ENCODE peak calls at places on chromosomes 7 and 10, in five cellular contexts. One of them, this sample, is unnamed.

GRCh38 chr7:67361150-67361549 is 364.5 kb downstream of the TYW1 start:
- DNase-seq in GM12878: no peak
- DNase-seq in A549: no peak
- DNase-seq in HepG2: no peak
- DNase-seq in K562: no peak
- DNase-seq in this sample: no peak

GRCh38 chr10:61992683-61993629 is 91.5 kb downstream of the ARID5B start:
- DNase-seq in HepG2: no peak
- DNase-seq in A549: peak
- DNase-seq in GM12878: peak
- DNase-seq in K562: no peak
- DNase-seq in this sample: peak

GRCh38 chr10:131679926-131680325 is 220.9 kb upstream of the PPP2R2D start:
- DNase-seq in HepG2: no peak
- DNase-seq in K562: no peak
- DNase-seq in GM12878: no peak
- DNase-seq in A549: no peak
- DNase-seq in this sample: no peak

GRCh38 chr7:99928994-99929729 is at the start of gene GJC3:
- DNase-seq in A549: peak
- DNase-seq in K562: peak
- DNase-seq in GM12878: no peak
- DNase-seq in HepG2: peak
- DNase-seq in this sample: no peak

GRCh38 chr7:1691096-1691495 is 21.0 kb downstream of the ELFN1 start:
- DNase-seq in A549: no peak
- DNase-seq in HepG2: no peak
- DNase-seq in K562: no peak
- DNase-seq in GM12878: no peak
- DNase-seq in this sample: no peak

GRCh38 chr10:100882681-100883321 is 30.0 kb upstream of the SLF2 start:
- DNase-seq in K562: no peak
- DNase-seq in GM12878: no peak
- DNase-seq in HepG2: no peak
- DNase-seq in A549: no peak
- DNase-seq in this sample: no peak

GRCh38 chr7:116327751-116328150 is 117.4 kb downstream of the TES start:
- DNase-seq in GM12878: no peak
- DNase-seq in HepG2: no peak
- DNase-seq in A549: peak
- DNase-seq in K562: no peak
- DNase-seq in this sample: no peak

GRCh38 chr10:16950686-16951681 is 133.8 kb upstream of the RSU1 start:
- DNase-seq in GM12878: no peak
- DNase-seq in HepG2: no peak
- DNase-seq in A549: peak
- DNase-seq in K562: peak
- DNase-seq in this sample: no peak

GRCh38 chr7:5424689-5425506 is 1.3 kb upstream of the TNRC18 start:
- DNase-seq in A549: no peak
- DNase-seq in GM12878: no peak
- DNase-seq in HepG2: peak
- DNase-seq in K562: peak
- DNase-seq in this sample: peak

GRCh38 chr7:18123508-18124239 is 96.0 kb upstream of the PRPS1L1 start:
- DNase-seq in GM12878: no peak
- DNase-seq in HepG2: no peak
- DNase-seq in A549: no peak
- DNase-seq in K562: no peak
- DNase-seq in this sample: no peak

GRCh38 chr10:58817499-58817898 is 304.8 kb downstream of the BICC1 start:
- DNase-seq in GM12878: no peak
- DNase-seq in K562: no peak
- DNase-seq in A549: peak
- DNase-seq in HepG2: peak
- DNase-seq in this sample: no peak

GRCh38 chr7:30796105-30796869 is 25.1 kb downstream of the MINDY4 start:
- DNase-seq in A549: no peak
- DNase-seq in K562: no peak
- DNase-seq in GM12878: no peak
- DNase-seq in HepG2: no peak
- DNase-seq in this sample: no peak

GRCh38 chr7:36192877-36193276 is 39.8 kb downstream of the EEPD1 start:
- DNase-seq in HepG2: no peak
- DNase-seq in K562: no peak
- DNase-seq in A549: no peak
- DNase-seq in GM12878: no peak
- DNase-seq in this sample: no peak

GRCh38 chr10:75358121-75358520 is 43.4 kb downstream of the ZNF503 start:
- DNase-seq in A549: no peak
- DNase-seq in GM12878: no peak
- DNase-seq in HepG2: no peak
- DNase-seq in K562: no peak
- DNase-seq in this sample: no peak

GRCh38 chr7:1354661-1355567 is 104.4 kb downstream of the MICALL2 start:
- DNase-seq in HepG2: no peak
- DNase-seq in A549: no peak
- DNase-seq in K562: no peak
- DNase-seq in GM12878: no peak
- DNase-seq in this sample: no peak

GRCh38 chr10:47396311-47396717 is 12.2 kb upstream of the ZNF488 start:
- DNase-seq in GM12878: no peak
- DNase-seq in A549: no peak
- DNase-seq in K562: no peak
- DNase-seq in HepG2: peak
- DNase-seq in this sample: no peak

GRCh38 chr10:131095109-131095580 is 216.4 kb downstream of the TCERG1L start:
- DNase-seq in HepG2: no peak
- DNase-seq in A549: no peak
- DNase-seq in GM12878: no peak
- DNase-seq in K562: no peak
- DNase-seq in this sample: no peak

GRCh38 chr10:75029420-75029819 is 82.0 kb upstream of the SAMD8 start:
- DNase-seq in HepG2: no peak
- DNase-seq in K562: no peak
- DNase-seq in GM12878: no peak
- DNase-seq in A549: no peak
- DNase-seq in this sample: no peak

GRCh38 chr7:128177768-128178550 is 63.1 kb upstream of the LEP start:
- DNase-seq in HepG2: no peak
- DNase-seq in GM12878: no peak
- DNase-seq in A549: no peak
- DNase-seq in K562: no peak
- DNase-seq in this sample: no peak

GRCh38 chr7:6479067-6479466 is 31.3 kb upstream of the DAGLB start:
- DNase-seq in A549: no peak
- DNase-seq in K562: no peak
- DNase-seq in HepG2: no peak
- DNase-seq in GM12878: no peak
- DNase-seq in this sample: no peak

GRCh38 chr7:118689403-118689802 is 464.9 kb downstream of the ANKRD7 start:
- DNase-seq in A549: no peak
- DNase-seq in GM12878: no peak
- DNase-seq in K562: no peak
- DNase-seq in HepG2: no peak
- DNase-seq in this sample: no peak

GRCh38 chr10:47340613-47341170 is 7.5 kb upstream of the RBP3 start:
- DNase-seq in A549: peak
- DNase-seq in GM12878: peak
- DNase-seq in HepG2: peak
- DNase-seq in K562: peak
- DNase-seq in this sample: peak

GRCh38 chr10:28807760-28808613 is 130.7 kb downstream of the BAMBI start:
- DNase-seq in HepG2: peak
- DNase-seq in GM12878: no peak
- DNase-seq in K562: peak
- DNase-seq in A549: no peak
- DNase-seq in this sample: no peak

GRCh38 chr7:30727061-30727945 is 24.6 kb upstream of the INMT start:
- DNase-seq in HepG2: no peak
- DNase-seq in K562: no peak
- DNase-seq in A549: no peak
- DNase-seq in GM12878: no peak
- DNase-seq in this sample: peak

GRCh38 chr7:68246189-68246633 is 1249.6 kb downstream of the TYW1 start:
- DNase-seq in HepG2: no peak
- DNase-seq in GM12878: no peak
- DNase-seq in K562: no peak
- DNase-seq in A549: no peak
- DNase-seq in this sample: no peak

GRCh38 chr10:69093933-69094332 is 6.0 kb downstream of the SRGN start:
- DNase-seq in GM12878: no peak
- DNase-seq in HepG2: peak
- DNase-seq in A549: peak
- DNase-seq in K562: peak
- DNase-seq in this sample: no peak

GRCh38 chr7:155591055-155591750 is 44.8 kb upstream of the CNPY1 start:
- DNase-seq in K562: peak
- DNase-seq in HepG2: no peak
- DNase-seq in GM12878: no peak
- DNase-seq in A549: peak
- DNase-seq in this sample: peak

GRCh38 chr7:155588468-155588998 is 42.2 kb upstream of the CNPY1 start:
- DNase-seq in K562: no peak
- DNase-seq in GM12878: no peak
- DNase-seq in A549: no peak
- DNase-seq in HepG2: no peak
- DNase-seq in this sample: no peak

GRCh38 chr7:155589001-155589980 is 42.9 kb upstream of the CNPY1 start:
- DNase-seq in K562: no peak
- DNase-seq in HepG2: no peak
- DNase-seq in GM12878: no peak
- DNase-seq in A549: no peak
- DNase-seq in this sample: no peak

GRCh38 chr7:155587486-155587885 is 41.1 kb upstream of the CNPY1 start:
- DNase-seq in K562: no peak
- DNase-seq in A549: no peak
- DNase-seq in HepG2: no peak
- DNase-seq in GM12878: no peak
- DNase-seq in this sample: no peak

DNA sequence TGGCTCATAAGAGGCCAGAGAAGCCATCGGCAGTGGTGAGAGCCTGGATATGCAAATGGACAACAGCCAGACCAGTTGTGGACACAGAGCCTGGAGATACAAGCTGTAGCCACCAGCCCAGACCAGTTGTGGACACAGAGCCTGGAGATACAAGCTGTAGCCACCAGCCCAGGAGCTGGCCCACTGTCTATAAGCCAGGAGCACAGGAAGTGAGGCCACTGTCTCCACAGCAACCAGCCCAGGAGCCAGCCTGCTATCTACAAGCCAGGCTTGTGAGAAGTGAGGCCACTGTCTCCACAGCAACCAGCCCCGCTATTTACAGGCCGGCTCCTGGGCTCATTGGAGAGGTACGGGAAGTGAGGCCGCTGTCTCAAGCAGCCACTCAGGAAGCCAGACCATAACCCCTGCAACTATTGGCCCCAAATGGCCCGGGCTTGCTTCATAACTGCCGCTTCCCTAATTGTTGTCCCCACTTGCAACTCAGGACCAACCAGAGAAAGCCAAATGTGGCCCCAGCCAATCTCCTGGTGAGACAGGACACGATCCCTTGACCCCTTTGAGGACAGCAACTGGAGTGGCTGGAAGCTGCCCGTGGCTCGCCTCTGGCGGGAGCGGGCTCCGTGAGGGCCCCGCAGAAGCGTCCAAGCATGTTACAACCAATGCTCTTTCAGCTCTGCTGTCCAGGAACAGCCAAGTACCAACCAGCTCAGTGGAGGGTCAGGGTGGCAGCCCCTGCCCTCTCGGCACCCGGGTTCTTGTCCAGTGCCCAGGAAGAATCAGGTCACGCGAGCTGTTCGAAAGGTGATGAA is 44.1 kb upstream of the CNPY1 start:
- DNase-seq in A549: no peak
- DNase-seq in GM12878: no peak
- DNase-seq in K562: peak
- DNase-seq in HepG2: peak
- DNase-seq in this sample: peak
- TF ChIP-seq REST in A549: no peak
- TF ChIP-seq REST in GM12878: no peak
- TF ChIP-seq REST in K562: no peak
- TF ChIP-seq REST in HepG2: no peak
- TF ChIP-seq REST in this sample: peak

DNA sequence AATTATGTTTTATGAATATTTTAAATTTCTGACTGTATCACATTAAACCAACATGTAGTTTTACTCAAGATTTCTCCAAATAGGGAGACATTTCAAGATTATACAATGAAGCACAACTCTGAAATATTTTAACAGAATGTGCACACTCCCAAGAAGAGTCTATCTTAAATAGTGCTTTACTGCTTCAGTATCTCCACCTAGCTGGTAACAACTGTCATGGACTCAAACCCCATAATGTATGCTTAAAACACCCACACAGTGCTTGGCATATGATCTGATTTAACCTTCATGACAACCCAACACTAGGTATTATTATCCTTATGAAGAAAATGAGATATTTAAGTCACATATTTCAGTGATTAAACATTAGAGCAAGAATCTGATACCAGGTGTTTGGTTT is 45.9 kb downstream of the ASZ1 start:
- DNase-seq in A549: peak
- DNase-seq in HepG2: no peak
- DNase-seq in K562: no peak
- DNase-seq in GM12878: no peak
- DNase-seq in this sample: no peak
- TF ChIP-seq CTCF in A549: no peak
- TF ChIP-seq CTCF in HepG2: no peak
- TF ChIP-seq CTCF in K562: no peak
- TF ChIP-seq CTCF in GM12878: peak
- TF ChIP-seq CTCF in this sample: no peak

GRCh38 chr10:133378251-133379096 is 588 bp upstream of the PAOX start:
- DNase-seq in K562: peak
- DNase-seq in GM12878: no peak
- DNase-seq in HepG2: peak
- DNase-seq in A549: peak
- DNase-seq in this sample: peak
- H3K27ac ChIP-seq in K562: no peak
- H3K27ac ChIP-seq in GM12878: no peak
- H3K27ac ChIP-seq in HepG2: peak
- H3K27ac ChIP-seq in A549: peak
- H3K27ac ChIP-seq in this sample: no peak

DNA sequence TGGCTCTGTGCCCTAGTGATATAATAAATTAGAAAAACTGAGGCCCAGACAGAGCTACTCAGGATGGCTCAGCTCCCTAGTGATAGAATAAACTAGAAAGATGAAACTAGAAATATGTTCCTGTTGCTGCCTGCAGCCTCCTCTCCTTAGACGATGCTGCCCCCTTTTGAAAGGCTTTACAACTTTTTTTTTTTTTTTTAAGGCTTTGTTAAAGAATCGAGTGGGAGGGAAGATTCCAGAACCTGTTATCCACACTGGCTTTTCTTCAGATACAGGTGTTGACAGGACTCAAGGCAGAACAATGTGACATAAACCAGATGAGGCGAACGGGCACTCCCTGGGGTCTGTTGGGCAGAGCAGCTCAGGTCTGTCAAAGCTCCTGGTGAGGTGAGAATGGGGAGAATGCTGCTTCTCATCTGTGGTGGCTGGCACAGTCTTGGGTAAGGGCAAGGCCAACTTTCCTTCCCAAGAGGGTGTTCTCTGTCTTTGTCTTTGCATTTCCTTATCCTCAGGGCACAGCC is 175.1 kb downstream of the COBL start:
- DNase-seq in A549: peak
- DNase-seq in K562: no peak
- DNase-seq in GM12878: no peak
- DNase-seq in HepG2: no peak
- DNase-seq in this sample: no peak
- TF ChIP-seq REST in A549: no peak
- TF ChIP-seq REST in K562: no peak
- TF ChIP-seq REST in GM12878: no peak
- TF ChIP-seq REST in HepG2: no peak
- TF ChIP-seq REST in this sample: no peak

This sample was measured in HL-60.